ENCODE peak calls at places on chromosomes 13 and 19, in five cellular contexts. T, A, O, N and E are unnamed samples.

GRCh38 chr19:18340990-18341868 is 831 bp downstream of the PGPEP1 start:
- DNase-seq in T (no peak), A (peak), O (peak), N (peak), E (peak)

GRCh38 chr19:43820098-43820860 is 6.8 kb upstream of the ZNF283 start:
- DNase-seq in T (no peak), A (no peak), O (no peak), N (peak), E (peak)

GRCh38 chr19:39424934-39425333 is 10.8 kb downstream of the RPS16 start:
- DNase-seq in T (no peak), A (no peak), O (no peak), N (no peak), E (no peak)

GRCh38 chr13:94968040-94968756 is 255.9 kb upstream of the SOX21 start:
- DNase-seq in T (peak), A (no peak), O (no peak), N (no peak), E (peak)

GRCh38 chr19:2372076-2372612 is 12.1 kb downstream of the TMPRSS9 start:
- DNase-seq in T (no peak), A (no peak), O (no peak), N (no peak), E (no peak)

GRCh38 chr13:73274147-73274546 is 215.3 kb downstream of the KLF5 start:
- DNase-seq in T (no peak), A (no peak), O (no peak), N (no peak), E (no peak)

GRCh38 chr13:28718538-28719226 is at the start of gene SLC46A3:
- DNase-seq in T (peak), A (peak), O (peak), N (peak), E (peak)

GRCh38 chr13:109684836-109685602 is 101.4 kb downstream of the IRS2 start:
- DNase-seq in T (no peak), A (no peak), O (no peak), N (no peak), E (no peak)

GRCh38 chr13:86446311-86446710 is 647.1 kb upstream of the SLITRK6 start:
- DNase-seq in T (no peak), A (no peak), O (no peak), N (no peak), E (no peak)

GRCh38 chr19:54465367-54466109 is 2.0 kb upstream of the LENG9 start:
- DNase-seq in T (no peak), A (no peak), O (no peak), N (no peak), E (no peak)

GRCh38 chr19:30371157-30371845 is 883 bp upstream of the ZNF536 start:
- DNase-seq in T (no peak), A (no peak), O (no peak), N (no peak), E (no peak)

GRCh38 chr19:38441660-38442348 is 8.3 kb downstream of the RYR1 start:
- DNase-seq in T (no peak), A (peak), O (no peak), N (no peak), E (no peak)

GRCh38 chr19:41264581-41265375 is 606 bp downstream of the HNRNPUL1 start:
- DNase-seq in T (peak), A (peak), O (no peak), N (peak), E (no peak)

GRCh38 chr19:821976-822773 is 420 bp upstream of the PLPPR3 start:
- DNase-seq in T (peak), A (no peak), O (no peak), N (no peak), E (no peak)

GRCh38 chr13:70568571-70568970 is 460.3 kb upstream of the KLHL1 start:
- DNase-seq in T (peak), A (peak), O (peak), N (peak), E (no peak)

GRCh38 chr19:41919948-41920712 is 8.1 kb downstream of the ERFL start:
- DNase-seq in T (no peak), A (no peak), O (no peak), N (no peak), E (no peak)

GRCh38 chr19:10009269-10009665 is 1.0 kb downstream of the COL5A3 start:
- DNase-seq in T (peak), A (peak), O (no peak), N (peak), E (no peak)

GRCh38 chr19:35030257-35031071 is at the start of gene SCN1B:
- DNase-seq in T (peak), A (peak), O (no peak), N (peak), E (no peak)

GRCh38 chr19:54792814-54793213 is 10.6 kb upstream of the KIR2DL4 start:
- DNase-seq in T (no peak), A (peak), O (no peak), N (no peak), E (no peak)